ENCODE peak calls at places on chromosomes 1 and 21, in six cellular contexts. One of them, this sample, is unnamed.

GRCh38 chr21:34367320-34367935 is 3.6 kb downstream of the KCNE2 start:
- DNase-seq in endothelial cell: peak; percentile 33
- DNase-seq in HFF-Myc: peak; percentile 59
- DNase-seq in MM.1S: peak; percentile 84
- DNase-seq in fibroblast of lung: peak; percentile 74
- DNase-seq in Caco-2: peak; percentile 72
- DNase-seq in this sample: peak; percentile 86

GRCh38 chr1:209302777-209303642 is 280.5 kb upstream of the CAMK1G start:
- DNase-seq in MM.1S: no peak
- DNase-seq in HFF-Myc: no peak
- DNase-seq in Caco-2: no peak
- DNase-seq in endothelial cell: no peak
- DNase-seq in fibroblast of lung: no peak
- DNase-seq in this sample: no peak

GRCh38 chr1:214566158-214567104 is 15.0 kb upstream of the PTPN14 start:
- DNase-seq in MM.1S: no peak
- DNase-seq in endothelial cell: no peak
- DNase-seq in Caco-2: no peak
- DNase-seq in fibroblast of lung: peak; percentile 85
- DNase-seq in HFF-Myc: no peak
- DNase-seq in this sample: peak; percentile 60

GRCh38 chr1:43573066-43573799 is 42.5 kb downstream of the PTPRF start:
- DNase-seq in fibroblast of lung: no peak
- DNase-seq in HFF-Myc: peak; percentile 56
- DNase-seq in Caco-2: no peak
- DNase-seq in MM.1S: no peak
- DNase-seq in endothelial cell: no peak
- DNase-seq in this sample: peak; percentile 83

GRCh38 chr1:218424528-218424927 is 79.4 kb downstream of the TGFB2 start:
- DNase-seq in Caco-2: no peak
- DNase-seq in MM.1S: no peak
- DNase-seq in endothelial cell: no peak
- DNase-seq in fibroblast of lung: no peak
- DNase-seq in HFF-Myc: no peak
- DNase-seq in this sample: no peak

GRCh38 chr1:6016191-6016865 is 24.1 kb upstream of the NPHP4 start:
- DNase-seq in fibroblast of lung: no peak
- DNase-seq in endothelial cell: no peak
- DNase-seq in Caco-2: no peak
- DNase-seq in HFF-Myc: no peak
- DNase-seq in MM.1S: no peak
- DNase-seq in this sample: peak; percentile 64

GRCh38 chr1:9099555-9099954 is 29.3 kb downstream of the GPR157 start:
- DNase-seq in MM.1S: no peak
- DNase-seq in Caco-2: no peak
- DNase-seq in HFF-Myc: no peak
- DNase-seq in fibroblast of lung: no peak
- DNase-seq in endothelial cell: no peak
- DNase-seq in this sample: no peak

GRCh38 chr1:43495204-43495603 is 35.5 kb upstream of the PTPRF start:
- DNase-seq in endothelial cell: no peak
- DNase-seq in fibroblast of lung: no peak
- DNase-seq in HFF-Myc: no peak
- DNase-seq in Caco-2: no peak
- DNase-seq in MM.1S: no peak
- DNase-seq in this sample: no peak

GRCh38 chr21:32332463-32332951 is 33.9 kb downstream of the MRAP start:
- DNase-seq in MM.1S: no peak
- DNase-seq in fibroblast of lung: no peak
- DNase-seq in HFF-Myc: no peak
- DNase-seq in Caco-2: no peak
- DNase-seq in endothelial cell: no peak
- DNase-seq in this sample: no peak

GRCh38 chr1:223776075-223776814 is 63.9 kb downstream of the CAPN2 start:
- DNase-seq in MM.1S: no peak
- DNase-seq in endothelial cell: no peak
- DNase-seq in HFF-Myc: peak; percentile 40
- DNase-seq in Caco-2: peak; percentile 58
- DNase-seq in fibroblast of lung: peak; percentile 66
- DNase-seq in this sample: peak; percentile 98

GRCh38 chr1:9039761-9040658 is 13.8 kb upstream of the SLC2A7 start:
- DNase-seq in fibroblast of lung: no peak
- DNase-seq in HFF-Myc: no peak
- DNase-seq in Caco-2: no peak
- DNase-seq in endothelial cell: no peak
- DNase-seq in MM.1S: no peak
- DNase-seq in this sample: no peak

GRCh38 chr21:34635307-34635706 is 20.4 kb upstream of the RCAN1 start:
- DNase-seq in HFF-Myc: no peak
- DNase-seq in fibroblast of lung: no peak
- DNase-seq in MM.1S: no peak
- DNase-seq in endothelial cell: peak; percentile 18
- DNase-seq in Caco-2: peak; percentile 14
- DNase-seq in this sample: no peak

GRCh38 chr1:235607284-235607683 is 42.3 kb downstream of the GNG4 start:
- DNase-seq in HFF-Myc: no peak
- DNase-seq in MM.1S: no peak
- DNase-seq in Caco-2: no peak
- DNase-seq in endothelial cell: no peak
- DNase-seq in fibroblast of lung: no peak
- DNase-seq in this sample: no peak

GRCh38 chr21:17730782-17731181 is 88.4 kb downstream of the C21orf91 start:
- DNase-seq in HFF-Myc: no peak
- DNase-seq in endothelial cell: no peak
- DNase-seq in Caco-2: no peak
- DNase-seq in MM.1S: no peak
- DNase-seq in fibroblast of lung: no peak
- DNase-seq in this sample: peak; percentile 82

GRCh38 chr1:17887646-17888395 is 132.7 kb downstream of the ACTL8 start:
- DNase-seq in fibroblast of lung: no peak
- DNase-seq in MM.1S: no peak
- DNase-seq in endothelial cell: no peak
- DNase-seq in Caco-2: no peak
- DNase-seq in HFF-Myc: no peak
- DNase-seq in this sample: no peak

GRCh38 chr1:67883069-67883468 is 49.8 kb upstream of the GNG12 start:
- DNase-seq in HFF-Myc: no peak
- DNase-seq in fibroblast of lung: peak; percentile 54
- DNase-seq in endothelial cell: no peak
- DNase-seq in Caco-2: no peak
- DNase-seq in MM.1S: no peak
- DNase-seq in this sample: peak; percentile 47

GRCh38 chr1:164748253-164748899 is 189.4 kb downstream of the PBX1 start:
- DNase-seq in fibroblast of lung: peak; percentile 100
- DNase-seq in Caco-2: peak; percentile 22
- DNase-seq in HFF-Myc: peak; percentile 92
- DNase-seq in MM.1S: no peak
- DNase-seq in endothelial cell: no peak
- DNase-seq in this sample: peak; percentile 98

GRCh38 chr1:28971980-28972771 is 57.8 kb downstream of the EPB41 start:
- DNase-seq in endothelial cell: no peak
- DNase-seq in fibroblast of lung: peak; percentile 91
- DNase-seq in HFF-Myc: peak; percentile 55
- DNase-seq in MM.1S: no peak
- DNase-seq in Caco-2: no peak
- DNase-seq in this sample: peak; percentile 93

GRCh38 chr1:23566304-23566703 is 7.0 kb upstream of the ID3 start:
- DNase-seq in Caco-2: no peak
- DNase-seq in fibroblast of lung: no peak
- DNase-seq in endothelial cell: no peak
- DNase-seq in MM.1S: no peak
- DNase-seq in HFF-Myc: no peak
- DNase-seq in this sample: peak; percentile 24
- TF ChIP-seq CTCF in Caco-2: peak; percentile 8
- TF ChIP-seq CTCF in fibroblast of lung: no peak
- TF ChIP-seq CTCF in endothelial cell: no peak
- TF ChIP-seq CTCF in MM.1S: peak; percentile 16
- TF ChIP-seq CTCF in HFF-Myc: peak; percentile 15
- TF ChIP-seq CTCF in this sample: peak; percentile 55

GRCh38 chr1:35642472-35642955 is 1.2 kb upstream of the PSMB2 start:
- DNase-seq in endothelial cell: no peak
- DNase-seq in Caco-2: peak; percentile 2
- DNase-seq in HFF-Myc: no peak
- DNase-seq in MM.1S: no peak
- DNase-seq in fibroblast of lung: no peak
- DNase-seq in this sample: no peak

GRCh38 chr1:35644204-35644603 is 2.9 kb upstream of the PSMB2 start:
- DNase-seq in Caco-2: no peak
- DNase-seq in HFF-Myc: no peak
- DNase-seq in fibroblast of lung: no peak
- DNase-seq in MM.1S: no peak
- DNase-seq in endothelial cell: no peak
- DNase-seq in this sample: no peak

GRCh38 chr1:35641233-35641866 is at the start of gene PSMB2:
- DNase-seq in endothelial cell: peak; percentile 97
- DNase-seq in HFF-Myc: peak; percentile 86
- DNase-seq in Caco-2: peak; percentile 92
- DNase-seq in fibroblast of lung: peak; percentile 95
- DNase-seq in MM.1S: peak; percentile 98
- DNase-seq in this sample: peak; percentile 98

GRCh38 chr1:35650416-35650815 is 9.1 kb upstream of the PSMB2 start:
- DNase-seq in HFF-Myc: no peak
- DNase-seq in MM.1S: no peak
- DNase-seq in endothelial cell: no peak
- DNase-seq in fibroblast of lung: no peak
- DNase-seq in Caco-2: no peak
- DNase-seq in this sample: no peak

DNA sequence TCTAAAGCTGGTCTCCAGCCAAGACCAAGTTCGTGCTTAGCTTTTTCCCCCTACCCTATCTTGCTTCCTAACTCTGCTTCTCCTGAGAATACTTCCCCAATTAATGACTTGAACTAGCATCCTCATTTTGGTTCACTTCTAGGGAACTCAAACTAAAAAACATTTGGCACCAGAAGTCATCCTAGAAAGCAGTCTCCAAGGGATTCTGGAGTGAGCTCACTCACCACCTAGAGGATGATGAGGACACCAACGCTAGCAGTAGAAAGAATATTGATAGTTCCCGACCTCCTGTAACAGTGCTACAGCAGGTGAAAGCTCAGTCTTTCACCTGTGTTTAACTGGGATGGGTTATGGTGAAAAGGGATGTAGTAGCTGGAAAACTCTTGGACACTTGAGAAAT is 4.7 kb upstream of the PSMB2 start:
- DNase-seq in MM.1S: no peak
- DNase-seq in fibroblast of lung: no peak
- DNase-seq in Caco-2: peak; percentile 4
- DNase-seq in HFF-Myc: no peak
- DNase-seq in endothelial cell: no peak
- DNase-seq in this sample: peak; percentile 42
- TF ChIP-seq CTCF in MM.1S: peak; percentile 25
- TF ChIP-seq CTCF in fibroblast of lung: no peak
- TF ChIP-seq CTCF in Caco-2: peak; percentile 14
- TF ChIP-seq CTCF in HFF-Myc: no peak
- TF ChIP-seq CTCF in endothelial cell: no peak
- TF ChIP-seq CTCF in this sample: peak; percentile 51

GRCh38 chr1:98048234-98048633 is 127.4 kb upstream of the DPYD start:
- DNase-seq in MM.1S: peak; percentile 55
- DNase-seq in Caco-2: peak; percentile 65
- DNase-seq in HFF-Myc: peak; percentile 61
- DNase-seq in fibroblast of lung: peak; percentile 91
- DNase-seq in endothelial cell: peak; percentile 89
- DNase-seq in this sample: peak; percentile 94

GRCh38 chr1:98053471-98054366 is 132.9 kb upstream of the DPYD start:
- DNase-seq in HFF-Myc: no peak
- DNase-seq in Caco-2: no peak
- DNase-seq in MM.1S: peak; percentile 48
- DNase-seq in fibroblast of lung: peak; percentile 75
- DNase-seq in endothelial cell: peak; percentile 83
- DNase-seq in this sample: peak; percentile 87

GRCh38 chr1:98049370-98050115 is 128.7 kb upstream of the DPYD start:
- DNase-seq in MM.1S: no peak
- DNase-seq in endothelial cell: no peak
- DNase-seq in fibroblast of lung: peak; percentile 24
- DNase-seq in HFF-Myc: no peak
- DNase-seq in Caco-2: no peak
- DNase-seq in this sample: peak; percentile 42

GRCh38 chr1:98054367-98054701 is 133.5 kb upstream of the DPYD start:
- DNase-seq in MM.1S: no peak
- DNase-seq in endothelial cell: no peak
- DNase-seq in fibroblast of lung: no peak
- DNase-seq in Caco-2: no peak
- DNase-seq in HFF-Myc: no peak
- DNase-seq in this sample: no peak

DNA sequence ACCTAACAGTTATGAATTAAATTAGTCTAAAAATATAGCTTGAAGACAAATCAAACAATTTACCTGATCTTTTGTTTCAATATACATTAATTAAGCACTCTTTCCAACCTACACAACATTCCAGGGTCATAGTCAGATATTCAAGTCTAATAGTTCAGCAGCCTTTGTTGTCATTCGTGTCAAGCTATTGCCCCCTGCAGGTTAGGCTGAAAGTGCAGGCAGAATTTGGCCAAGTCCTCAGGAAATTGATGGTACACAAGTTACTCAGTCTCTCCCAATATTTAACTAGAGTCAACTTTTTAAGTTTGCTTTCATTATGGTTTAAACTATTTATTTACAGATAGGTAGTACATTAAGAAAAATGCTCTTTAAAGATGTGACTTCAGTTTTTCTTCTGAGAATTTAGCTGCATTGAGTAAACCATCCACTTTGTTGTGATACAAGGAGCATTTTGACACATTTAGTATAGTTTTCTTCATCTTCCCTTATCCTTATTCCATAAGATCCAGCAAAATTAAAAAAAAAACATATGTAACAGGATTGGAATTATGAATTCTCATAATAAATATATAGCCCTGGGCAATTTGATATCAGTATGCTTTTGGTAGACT is 130.3 kb upstream of the DPYD start:
- DNase-seq in MM.1S: peak; percentile 53
- DNase-seq in endothelial cell: peak; percentile 78
- DNase-seq in HFF-Myc: peak; percentile 56
- DNase-seq in Caco-2: peak; percentile 72
- DNase-seq in fibroblast of lung: peak; percentile 86
- DNase-seq in this sample: peak; percentile 89
- TF ChIP-seq CTCF in MM.1S: peak; percentile 64
- TF ChIP-seq CTCF in endothelial cell: peak; percentile 87
- TF ChIP-seq CTCF in HFF-Myc: peak; percentile 91
- TF ChIP-seq CTCF in Caco-2: peak; percentile 62
- TF ChIP-seq CTCF in fibroblast of lung: peak; percentile 99
- TF ChIP-seq CTCF in this sample: peak; percentile 98

GRCh38 chr21:26833460-26833939 is 11.7 kb downstream of the ADAMTS1 start:
- DNase-seq in fibroblast of lung: no peak
- DNase-seq in endothelial cell: no peak
- DNase-seq in HFF-Myc: no peak
- DNase-seq in Caco-2: no peak
- DNase-seq in MM.1S: no peak
- DNase-seq in this sample: no peak

GRCh38 chr21:26835714-26836265 is 9.4 kb downstream of the ADAMTS1 start:
- DNase-seq in HFF-Myc: no peak
- DNase-seq in endothelial cell: no peak
- DNase-seq in MM.1S: no peak
- DNase-seq in fibroblast of lung: no peak
- DNase-seq in Caco-2: no peak
- DNase-seq in this sample: no peak

GRCh38 chr21:26833011-26833410 is 12.2 kb downstream of the ADAMTS1 start:
- DNase-seq in endothelial cell: no peak
- DNase-seq in Caco-2: no peak
- DNase-seq in MM.1S: no peak
- DNase-seq in fibroblast of lung: no peak
- DNase-seq in HFF-Myc: no peak
- DNase-seq in this sample: no peak

GRCh38 chr21:26835027-26835713 is 10.0 kb downstream of the ADAMTS1 start:
- DNase-seq in endothelial cell: no peak
- DNase-seq in MM.1S: no peak
- DNase-seq in fibroblast of lung: peak; percentile 88
- DNase-seq in Caco-2: no peak
- DNase-seq in HFF-Myc: no peak
- DNase-seq in this sample: peak; percentile 77

GRCh38 chr21:26834181-26834945 is 10.8 kb downstream of the ADAMTS1 start:
- DNase-seq in fibroblast of lung: peak; percentile 56
- DNase-seq in HFF-Myc: no peak
- DNase-seq in MM.1S: no peak
- DNase-seq in Caco-2: no peak
- DNase-seq in endothelial cell: no peak
- DNase-seq in this sample: peak; percentile 50
- TF ChIP-seq CTCF in fibroblast of lung: peak; percentile 28
- TF ChIP-seq CTCF in HFF-Myc: no peak
- TF ChIP-seq CTCF in MM.1S: no peak
- TF ChIP-seq CTCF in Caco-2: no peak
- TF ChIP-seq CTCF in endothelial cell: peak; percentile 22
- TF ChIP-seq CTCF in this sample: peak; percentile 46